ENCODE peak calls at places on chromosomes 11 and 22, in eight cellular contexts. C is lung; G is body of pancreas; O is adrenal gland; L is mucosa of descending colon; P is tibial nerve; U is stomach; A is CD8-positive, alpha-beta T cell. I is an unnamed sample.

GRCh38 chr11:65524010-65524746 is 705 bp upstream of the SCYL1 start:
- DNase-seq in P (peak; percentile 51), G (peak; percentile 52), L (peak; percentile 70), C (no peak), U (no peak), O (peak; percentile 67), A (no peak), I (no peak)

GRCh38 chr11:134524201-134524600 is 112.2 kb upstream of the B3GAT1 start:
- DNase-seq in G (no peak), O (no peak), C (no peak), A (no peak), P (no peak), U (no peak), L (no peak), I (no peak)

GRCh38 chr22:24008022-24008283 is 2.7 kb upstream of the GSTT4 start:
- DNase-seq in U (no peak), A (no peak), G (no peak), L (no peak), P (no peak), C (no peak), O (no peak), I (no peak)

GRCh38 chr22:48098243-48098935 is 1335.9 kb downstream of the TBC1D22A start:
- DNase-seq in P (no peak), U (no peak), G (no peak), A (no peak), C (no peak), L (no peak), O (no peak), I (no peak)

GRCh38 chr11:65021003-65021402 is 6.2 kb upstream of the SNX15 start:
- DNase-seq in C (no peak), G (no peak), A (no peak), L (no peak), P (no peak), U (no peak), O (no peak), I (no peak)

GRCh38 chr11:72805214-72805613 is 9.0 kb upstream of the ATG16L2 start:
- DNase-seq in G (no peak), A (no peak), C (no peak), L (peak; percentile 2), P (no peak), U (no peak), O (no peak), I (no peak)

GRCh38 chr11:65383778-65384177 is 1.3 kb upstream of the SLC25A45 start:
- DNase-seq in O (no peak), L (no peak), C (no peak), A (no peak), G (no peak), U (no peak), P (no peak), I (no peak)

GRCh38 chr11:75000975-75001354 is 12.2 kb downstream of the NEU3 start:
- DNase-seq in L (no peak), P (no peak), O (no peak), U (no peak), A (no peak), C (no peak), G (no peak), I (no peak)

GRCh38 chr11:123494195-123495050 is 64.4 kb downstream of the GRAMD1B start:
- DNase-seq in A (no peak), O (no peak), P (no peak), L (no peak), G (no peak), U (no peak), C (no peak), I (no peak)

GRCh38 chr11:69775163-69775755 is at the start of gene FGF4:
- DNase-seq in C (no peak), P (no peak), L (no peak), U (no peak), A (no peak), O (no peak), G (no peak), I (no peak)

GRCh38 chr22:48640890-48641771 is 1186.5 kb downstream of the BRD1 start:
- DNase-seq in P (no peak), C (no peak), A (no peak), L (no peak), G (no peak), O (no peak), U (no peak), I (no peak)

GRCh38 chr11:27347949-27348879 is 14.8 kb downstream of the CCDC34 start:
- DNase-seq in C (no peak), A (no peak), U (no peak), O (no peak), G (no peak), P (no peak), L (no peak), I (no peak)

GRCh38 chr11:2271327-2272240 is 1.2 kb upstream of the ASCL2 start:
- DNase-seq in A (no peak), P (no peak), U (peak; percentile 24), L (no peak), G (no peak), C (peak; percentile 24), O (no peak), I (no peak)

GRCh38 chr11:101169944-101170343 is 40.3 kb upstream of the PGR start:
- DNase-seq in A (no peak), C (no peak), U (no peak), O (no peak), P (no peak), G (no peak), L (no peak), I (no peak)

GRCh38 chr11:69166186-69167115 is 10.7 kb downstream of the SMIM38 start:
- DNase-seq in O (peak; percentile 37), L (no peak), A (no peak), C (no peak), P (no peak), U (no peak), G (no peak), I (peak; percentile 70)

GRCh38 chr11:11074686-11075370 is 217.0 kb upstream of the ZBED5 start:
- DNase-seq in O (no peak), C (no peak), P (no peak), A (no peak), L (no peak), G (no peak), U (no peak), I (no peak)

GRCh38 chr22:43308451-43309235 is 34.5 kb downstream of the SCUBE1 start:
- DNase-seq in L (no peak), U (no peak), P (no peak), C (no peak), G (no peak), O (no peak), A (no peak), I (peak; percentile 63)

GRCh38 chr11:120431633-120432032 is 79.9 kb upstream of the GRIK4 start:
- DNase-seq in U (no peak), O (no peak), P (no peak), L (no peak), G (no peak), A (no peak), C (no peak), I (no peak)

GRCh38 chr11:74388678-74389327 is 9.4 kb downstream of the PGM2L1 start:
- DNase-seq in A (peak; percentile 52), G (peak; percentile 65), U (peak; percentile 69), O (peak; percentile 49), P (peak; percentile 96), C (peak; percentile 61), L (no peak), I (peak; percentile 72)

GRCh38 chr22:27906241-27906640 is 12.8 kb downstream of the PITPNB start:
- DNase-seq in L (no peak), U (no peak), G (no peak), O (no peak), A (no peak), C (no peak), P (no peak), I (no peak)

GRCh38 chr11:38305682-38306081 is 1707.6 kb upstream of the RAG2 start:
- DNase-seq in O (no peak), C (no peak), U (no peak), A (no peak), P (no peak), L (no peak), G (no peak), I (no peak)

GRCh38 chr11:33658195-33658900 is 42.3 kb downstream of the C11orf91 start:
- DNase-seq in U (no peak), P (no peak), L (no peak), G (no peak), C (no peak), O (no peak), A (no peak), I (no peak)

GRCh38 chr11:118705111-118705741 is 25.8 kb upstream of the TREH start:
- DNase-seq in G (no peak), A (peak; percentile 31), C (no peak), U (no peak), L (peak; percentile 41), O (no peak), P (no peak), I (no peak)

GRCh38 chr11:11724994-11725393 is 103.2 kb upstream of the GALNT18 start:
- DNase-seq in O (no peak), C (no peak), P (no peak), U (no peak), G (no peak), L (no peak), A (no peak), I (no peak)

GRCh38 chr22:50292643-50293440 is 14.6 kb downstream of the PLXNB2 start:
- DNase-seq in L (no peak), P (no peak), C (no peak), A (no peak), G (no peak), O (no peak), U (no peak), I (no peak)
- H3K4me3 ChIP-seq in L (no peak overlapping the region), P (peak overlapping the region; percentile 15), C (no peak overlapping the region), A (peak overlapping the region; percentile 50), G (no peak overlapping the region), O (no peak overlapping the region), U (peak overlapping the region; percentile 27), I (no peak overlapping the region)

GRCh38 chr11:13298765-13299164 is 21.2 kb downstream of the BMAL1 start:
- DNase-seq in G (no peak), A (no peak), O (no peak), U (no peak), L (no peak), P (no peak), C (no peak), I (peak; percentile 12)
- H3K4me1 ChIP-seq in G (peaks cover 29% of the 10 kb centered on the region), A (peaks cover 53% of the 10 kb centered on the region), O (peaks cover 34% of the 10 kb centered on the region), U (peaks cover 13% of the 10 kb centered on the region), L (peaks cover 4% of the 10 kb centered on the region), P (peaks cover 16% of the 10 kb centered on the region), C (peaks cover 16% of the 10 kb centered on the region), I (no peaks in the 10 kb centered on the region)

GRCh38 chr11:124757320-124757719 is 4.8 kb downstream of the ESAM start:
- DNase-seq in L (no peak), C (no peak), O (no peak), P (no peak), G (no peak), A (no peak), U (no peak), I (no peak)
- TF ChIP-seq CTCF in L (no peak), C (no peak), O (no peak), P (no peak), G (no peak), A (no peak), U (no peak), I (no peak)

DNA sequence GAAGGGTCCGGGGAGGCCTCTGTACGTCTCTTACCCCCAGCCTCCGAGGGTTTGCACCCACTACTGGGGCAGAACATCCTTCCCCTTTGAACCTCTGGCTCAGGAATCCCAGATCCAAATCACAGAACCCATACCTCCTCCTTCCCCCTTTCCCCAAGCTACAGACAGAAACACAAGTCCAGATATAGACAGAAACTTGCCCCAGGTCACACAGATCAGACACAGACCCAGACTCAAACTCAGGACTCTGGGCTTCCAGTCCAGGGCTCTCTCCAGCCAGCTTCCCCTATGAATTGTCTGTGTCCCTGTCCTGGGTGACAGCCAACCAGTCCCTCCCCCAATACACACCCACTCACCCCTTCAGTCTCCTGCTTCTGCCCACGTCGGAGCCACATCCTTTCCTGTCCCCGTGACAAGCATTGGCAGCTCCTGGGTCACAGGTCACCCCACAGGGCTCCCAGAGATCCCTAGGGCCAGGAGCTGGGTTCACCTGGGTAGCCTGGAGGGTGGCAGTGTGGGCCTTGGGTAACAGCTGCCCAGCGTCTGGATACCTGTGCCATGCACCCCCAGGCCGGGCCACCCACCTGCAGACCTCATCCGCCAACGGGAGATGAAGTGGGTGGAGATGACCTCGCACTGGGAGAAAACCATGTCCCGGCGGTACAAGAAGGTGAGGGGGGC is 772 bp downstream of the TBC1D10C start:
- DNase-seq in G (no peak), O (no peak), P (no peak), U (no peak), A (no peak), L (peak; percentile 37), C (no peak), I (no peak)
- H3K4me3 ChIP-seq in G (no peak overlapping the region), O (no peak overlapping the region), P (no peak overlapping the region), U (peak overlapping the region; percentile 24), A (peak overlapping the region; percentile 66), L (peak overlapping the region; percentile 15), C (no peak overlapping the region), I (no peak overlapping the region)